ENCODE peak calls at places on chromosomes 12 and 14, in five cellular contexts. U, E, O, M and A are unnamed samples.

GRCh38 chr14:101497910-101498860 is 63.1 kb upstream of the DIO3 start:
- DNase-seq in U (no peak), O (no peak), E (no peak), M (no peak), A (no peak)

GRCh38 chr12:21324551-21324950 is 10.2 kb downstream of the SLCO1A2 start:
- DNase-seq in M (no peak), O (no peak), E (no peak), U (no peak), A (no peak)

GRCh38 chr14:43407721-43408120 is 1099.4 kb downstream of the FSCB start:
- DNase-seq in M (no peak), U (no peak), E (no peak), O (no peak), A (no peak)

GRCh38 chr12:53025250-53025649 is 19.0 kb downstream of the EIF4B start:
- DNase-seq in E (no peak), M (no peak), O (no peak), U (no peak), A (no peak)

GRCh38 chr12:109105176-109105575 is 7.8 kb downstream of the UNG start:
- DNase-seq in E (no peak), M (no peak), O (no peak), U (no peak), A (no peak)

GRCh38 chr12:122049827-122050226 is 28.1 kb downstream of the BCL7A start:
- DNase-seq in E (no peak), M (no peak), U (no peak), O (no peak), A (no peak)

GRCh38 chr14:52080817-52081755 is 12.2 kb upstream of the NID2 start:
- DNase-seq in M (no peak), E (peak; percentile 14), U (peak; percentile 23), O (no peak), A (no peak)

GRCh38 chr12:113054948-113055486 is 1.5 kb upstream of the DTX1 start:
- DNase-seq in M (no peak), U (no peak), E (no peak), O (no peak), A (no peak)

GRCh38 chr12:104957388-104958008 is 592 bp downstream of the SLC41A2 start:
- DNase-seq in E (peak; percentile 57), U (no peak), O (peak; percentile 3), M (no peak), A (no peak)

GRCh38 chr12:20128926-20129325 is 239.4 kb upstream of the PDE3A start:
- DNase-seq in U (no peak), E (no peak), O (no peak), M (no peak), A (no peak)

GRCh38 chr12:14892726-14893442 is 7.2 kb upstream of the MGP start:
- DNase-seq in E (no peak), O (peak; percentile 21), M (no peak), U (peak; percentile 5), A (no peak)

GRCh38 chr12:65168606-65169310 is 625 bp upstream of the LEMD3 start:
- DNase-seq in O (no peak), M (no peak), U (no peak), E (no peak), A (no peak)

GRCh38 chr12:83016226-83016835 is 329.6 kb downstream of the TMTC2 start:
- DNase-seq in O (peak; percentile 80), E (peak; percentile 4), U (peak; percentile 5), M (no peak), A (no peak)

GRCh38 chr12:45477526-45477925 is 252.0 kb upstream of the ARID2 start:
- DNase-seq in U (no peak), E (no peak), M (no peak), O (no peak), A (no peak)

GRCh38 chr12:109098142-109098652 is 800 bp downstream of the UNG start:
- DNase-seq in U (no peak), M (no peak), E (peak; percentile 22), O (no peak), A (no peak)

GRCh38 chr14:46048127-46048526 is 603.5 kb downstream of the RPL10L start:
- DNase-seq in O (peak; percentile 1), M (peak; percentile 58), E (no peak), U (peak; percentile 4), A (peak; percentile 3)

GRCh38 chr14:93239869-93240677 is 33.0 kb downstream of the UBR7 start:
- DNase-seq in M (no peak), O (no peak), E (peak; percentile 70), U (no peak), A (no peak)

GRCh38 chr14:30779210-30779609 is 95.1 kb upstream of the COCH start:
- DNase-seq in E (no peak), U (no peak), M (no peak), O (no peak), A (no peak)

GRCh38 chr12:129080413-129080812 is 227.1 kb downstream of the GLT1D1 start:
- DNase-seq in U (no peak), M (no peak), O (no peak), E (no peak), A (no peak)

GRCh38 chr12:4133029-4133428 is 140.5 kb upstream of the CCND2 start:
- DNase-seq in O (no peak), E (no peak), M (no peak), U (no peak), A (no peak)

GRCh38 chr12:130499474-130499873 is 161.8 kb downstream of the PIWIL1 start:
- DNase-seq in O (no peak), E (no peak), M (no peak), U (no peak), A (no peak)

GRCh38 chr12:92224685-92225331 is 79.2 kb upstream of the BTG1 start:
- DNase-seq in M (peak; percentile 46), U (no peak), E (no peak), O (peak; percentile 74), A (no peak)

GRCh38 chr14:37596790-37597189 is 1.4 kb downstream of the TTC6 start:
- DNase-seq in M (no peak), O (no peak), E (no peak), U (no peak), A (no peak)

GRCh38 chr14:34794941-34795340 is 80.2 kb downstream of the BAZ1A start:
- DNase-seq in O (no peak), M (no peak), U (no peak), E (no peak), A (no peak)

GRCh38 chr14:60101801-60102200 is 10.1 kb downstream of the PCNX4 start:
- DNase-seq in M (no peak), O (no peak), E (no peak), U (no peak), A (no peak)

GRCh38 chr12:10171954-10172353 is at the start of gene OLR1:
- DNase-seq in O (no peak), E (no peak), U (no peak), M (no peak), A (no peak)

GRCh38 chr12:67056329-67056728 is 212.8 kb upstream of the CAND1 start:
- DNase-seq in M (no peak), O (no peak), U (no peak), E (no peak), A (no peak)

GRCh38 chr14:105496831-105497591 is 6.0 kb downstream of the TEDC1 start:
- DNase-seq in O (no peak), E (no peak), U (no peak), M (no peak), A (no peak)

GRCh38 chr12:58818546-58818945 is 101.8 kb downstream of the LRIG3 start:
- DNase-seq in O (no peak), U (no peak), E (no peak), M (no peak), A (no peak)

GRCh38 chr12:92139634-92140555 is 5.8 kb downstream of the BTG1 start:
- DNase-seq in E (no peak), M (no peak), U (no peak), O (no peak), A (no peak)

GRCh38 chr12:100566887-100567637 is 6.4 kb upstream of the GAS2L3 start:
- DNase-seq in E (no peak), O (no peak), M (no peak), U (no peak), A (peak; percentile 71)

GRCh38 chr12:69095765-69096477 is 143.4 kb upstream of the CPSF6 start:
- DNase-seq in O (peak; percentile 3), M (no peak), E (no peak), U (no peak), A (no peak)

GRCh38 chr12:132783917-132784531 is 22.4 kb upstream of the ANKLE2 start:
- DNase-seq in U (no peak), O (no peak), E (no peak), M (no peak), A (no peak)

GRCh38 chr12:114694436-114695304 is 10.7 kb upstream of the TBX3 start:
- DNase-seq in E (no peak), O (no peak), M (no peak), U (no peak), A (no peak)
- TF ChIP-seq KDM1A in E (no peak), O (no peak), M (no peak), U (no peak), A (no peak)

GRCh38 chr12:42172811-42173210 is 28.1 kb upstream of the GXYLT1 start:
- DNase-seq in U (no peak), O (no peak), E (no peak), M (no peak), A (no peak)
- TF ChIP-seq KDM1A in U (no peak), O (no peak), E (no peak), M (no peak), A (no peak)

GRCh38 chr14:28931999-28932398 is 165.4 kb downstream of the FOXG1 start:
- DNase-seq in E (no peak), U (no peak), O (no peak), M (no peak), A (no peak)
- TF ChIP-seq KDM1A in E (no peak), U (no peak), O (no peak), M (no peak), A (no peak)

DNA sequence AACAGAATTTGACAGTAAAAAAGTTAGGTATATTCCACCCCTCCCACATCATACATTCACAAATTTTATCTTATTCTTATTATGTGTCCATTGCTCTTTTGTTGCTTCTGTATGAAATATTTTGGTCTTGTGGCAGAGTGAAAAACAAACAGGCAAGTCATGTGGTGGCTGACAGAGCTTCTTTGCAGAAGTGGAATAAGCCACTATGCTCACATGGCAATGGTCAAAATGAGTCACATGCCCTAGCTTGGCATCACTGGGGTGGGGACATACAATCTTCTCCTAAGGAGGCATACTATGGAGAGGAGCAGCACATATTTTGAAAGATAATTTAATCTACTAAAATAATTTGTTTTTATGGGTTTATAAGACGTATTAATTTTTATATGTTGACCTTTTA is 27.7 kb upstream of the CMA1 start:
- DNase-seq in O (no peak), M (no peak), E (no peak), U (no peak), A (no peak)
- TF ChIP-seq KDM1A in O (no peak), M (no peak), E (no peak), U (no peak), A (no peak)

GRCh38 chr14:94542111-94542810 is 19.0 kb upstream of the SERPINA4 start:
- DNase-seq in E (no peak), O (no peak), M (no peak), U (peak; percentile 80), A (no peak)

GRCh38 chr14:94545131-94545841 is 16.0 kb upstream of the SERPINA4 start:
- DNase-seq in O (peak; percentile 2), U (no peak), M (no peak), E (no peak), A (no peak)

GRCh38 chr14:94544726-94545125 is 16.5 kb upstream of the SERPINA4 start:
- DNase-seq in O (no peak), U (no peak), E (no peak), M (no peak), A (no peak)

GRCh38 chr14:94542811-94543449 is 18.3 kb upstream of the SERPINA4 start:
- DNase-seq in E (no peak), M (no peak), U (no peak), O (no peak), A (no peak)

GRCh38 chr14:94543450-94544123 is 17.7 kb upstream of the SERPINA4 start:
- DNase-seq in U (peak; percentile 39), E (no peak), O (no peak), M (no peak), A (no peak)
- TF ChIP-seq KDM1A in U (no peak), E (no peak), O (no peak), M (no peak), A (no peak)